ENCODE peak calls at places on chromosomes 3 and 15, in seven cellular contexts. A is renal cortical epithelial cell, O is iris pigment epithelial cell, N is H9, K is natural killer cell, S is cardiac muscle cell, Y is D721Med. H is an unnamed sample.

GRCh38 chr15:47944911-47945310 is 175.9 kb upstream of the SLC24A5 start:
- DNase-seq in A (no peak), O (no peak), N (no peak), K (no peak), S (no peak), Y (no peak), H (no peak)

GRCh38 chr3:152128356-152128755 is 140.4 kb upstream of the MBNL1 start:
- DNase-seq in A (no peak), O (no peak), N (no peak), K (no peak), S (no peak), Y (no peak), H (no peak)

GRCh38 chr3:154967090-154967489 is 113.0 kb upstream of the MME start:
- DNase-seq in A (no peak), O (no peak), N (no peak), K (no peak), S (no peak), Y (no peak), H (peak)

GRCh38 chr15:62066663-62067447 is at the start of gene C2CD4A:
- DNase-seq in A (peak), O (peak), N (peak), K (peak), S (peak), Y (no peak), H (no peak)

GRCh38 chr3:114121996-114122709 is 56.7 kb downstream of the DRD3 start:
- DNase-seq in A (peak), O (peak), N (no peak), K (no peak), S (no peak), Y (no peak), H (peak)

GRCh38 chr3:168620854-168621253 is 525.1 kb upstream of the GOLIM4 start:
- DNase-seq in A (peak), O (peak), N (peak), K (no peak), S (peak), Y (no peak), H (no peak)

GRCh38 chr15:63971427-63971805 is 74.9 kb downstream of the DAPK2 start:
- DNase-seq in A (no peak), O (no peak), N (peak), K (peak), S (no peak), Y (no peak), H (no peak)

GRCh38 chr3:146390967-146391366 is 78.4 kb downstream of the PLSCR2 start:
- DNase-seq in A (peak), O (peak), N (no peak), K (no peak), S (no peak), Y (no peak), H (peak)

GRCh38 chr3:15223684-15224575 is 17.9 kb downstream of the CAPN7 start:
- DNase-seq in A (no peak), O (peak), N (no peak), K (no peak), S (no peak), Y (no peak), H (no peak)

GRCh38 chr15:34122771-34123183 is 20.9 kb downstream of the PGBD4 start:
- DNase-seq in A (no peak), O (peak), N (no peak), K (no peak), S (no peak), Y (no peak), H (peak)

GRCh38 chr3:67109651-67110204 is 111.6 kb downstream of the KBTBD8 start:
- DNase-seq in A (peak), O (peak), N (no peak), K (no peak), S (peak), Y (no peak), H (peak)

GRCh38 chr15:81910997-81911396 is 134.8 kb downstream of the MEX3B start:
- DNase-seq in A (no peak), O (no peak), N (no peak), K (no peak), S (peak), Y (no peak), H (no peak)

GRCh38 chr15:70863450-70864218 is 9.7 kb upstream of the LARP6 start:
- DNase-seq in A (peak), O (peak), N (no peak), K (no peak), S (no peak), Y (no peak), H (peak)

GRCh38 chr3:123884258-123884831 is at the start of gene MYLK:
- DNase-seq in A (peak), O (peak), N (peak), K (no peak), S (peak), Y (peak), H (peak)

GRCh38 chr3:79038636-79039035 is 729.2 kb downstream of the ROBO1 start:
- DNase-seq in A (no peak), O (no peak), N (no peak), K (no peak), S (no peak), Y (no peak), H (no peak)

GRCh38 chr15:77546050-77546501 is 86.6 kb downstream of the LINGO1 start:
- DNase-seq in A (peak), O (peak), N (no peak), K (no peak), S (peak), Y (no peak), H (peak)

GRCh38 chr15:27241942-27242341 is 271.0 kb downstream of the GABRG3 start:
- DNase-seq in A (peak), O (no peak), N (no peak), K (no peak), S (no peak), Y (no peak), H (no peak)

GRCh38 chr3:55564709-55565108 is 77.6 kb upstream of the WNT5A start:
- DNase-seq in A (no peak), O (no peak), N (no peak), K (no peak), S (peak), Y (no peak), H (no peak)

GRCh38 chr3:102750322-102750721 is 315.5 kb downstream of the ZPLD1 start:
- DNase-seq in A (no peak), O (no peak), N (no peak), K (no peak), S (no peak), Y (no peak), H (no peak)

GRCh38 chr3:46075816-46076215 is 48.5 kb upstream of the XCR1 start:
- DNase-seq in A (no peak), O (no peak), N (no peak), K (no peak), S (no peak), Y (no peak), H (no peak)

GRCh38 chr15:101522621-101523559 is 33.4 kb upstream of the PCSK6 start:
- DNase-seq in A (no peak), O (no peak), N (peak), K (no peak), S (no peak), Y (no peak), H (no peak)

GRCh38 chr3:38722760-38723568 is 73.5 kb upstream of the SCN5A start:
- DNase-seq in A (no peak), O (peak), N (no peak), K (no peak), S (no peak), Y (no peak), H (peak)

GRCh38 chr3:43180027-43180426 is 74.1 kb upstream of the POMGNT2 start:
- DNase-seq in A (peak), O (peak), N (no peak), K (peak), S (no peak), Y (no peak), H (peak)

GRCh38 chr3:194375473-194375872 is 5.9 kb upstream of the LRRC15 start:
- DNase-seq in A (peak), O (no peak), N (peak), K (no peak), S (no peak), Y (peak), H (no peak)

GRCh38 chr15:71647479-71647792 is 162.9 kb upstream of the NR2E3 start:
- DNase-seq in A (no peak), O (no peak), N (no peak), K (no peak), S (no peak), Y (no peak), H (no peak)

GRCh38 chr15:67067161-67067853 is 1.9 kb downstream of the SMAD3 start:
- DNase-seq in A (no peak), O (peak), N (no peak), K (no peak), S (peak), Y (no peak), H (no peak)

GRCh38 chr3:33787328-33788009 is 11.0 kb upstream of the PDCD6IP start:
- DNase-seq in A (peak), O (peak), N (peak), K (peak), S (peak), Y (peak), H (peak)

GRCh38 chr3:42123824-42124500 is 32.8 kb downstream of the TRAK1 start:
- DNase-seq in A (no peak), O (no peak), N (no peak), K (no peak), S (no peak), Y (no peak), H (no peak)

GRCh38 chr3:120561251-120562045 is 34.7 kb upstream of the NDUFB4 start:
- DNase-seq in A (peak), O (peak), N (peak), K (peak), S (peak), Y (no peak), H (peak)

GRCh38 chr3:37456270-37456708 is 281.9 kb upstream of the LRRFIP2 start:
- DNase-seq in A (no peak), O (no peak), N (no peak), K (no peak), S (peak), Y (no peak), H (no peak)

GRCh38 chr3:147400999-147401398 is 5.3 kb downstream of the ZIC4 start:
- DNase-seq in A (no peak), O (no peak), N (no peak), K (no peak), S (no peak), Y (no peak), H (no peak)

GRCh38 chr3:42778644-42779043 is 5.6 kb upstream of the CCDC13 start:
- DNase-seq in A (peak), O (peak), N (no peak), K (no peak), S (no peak), Y (no peak), H (peak)

GRCh38 chr3:69830147-69830546 is 90.9 kb downstream of the MITF start:
- DNase-seq in A (no peak), O (no peak), N (no peak), K (no peak), S (no peak), Y (no peak), H (no peak)

GRCh38 chr3:149527531-149528343 is 53.2 kb downstream of the TM4SF4 start:
- DNase-seq in A (peak), O (no peak), N (no peak), K (no peak), S (peak), Y (no peak), H (no peak)

GRCh38 chr15:63877713-63878271 is 44.0 kb upstream of the HERC1 start:
- DNase-seq in A (no peak), O (no peak), N (no peak), K (no peak), S (no peak), Y (no peak), H (no peak)

GRCh38 chr3:183142199-183142598 is 20.3 kb downstream of the LAMP3 start:
- DNase-seq in A (peak), O (no peak), N (no peak), K (no peak), S (no peak), Y (no peak), H (no peak)

H was measured in HFFc6.